ENCODE peak calls at places on chromosome 15, in nine cellular contexts. I is Peyer's patch; K is CD8-positive, alpha-beta T cell; M is OCI-LY7; Z is ovary; V is cardiac fibroblast; B is pancreas; R is ascending aorta; C is psoas muscle. Q is an unnamed sample.

GRCh38 chr15:51931638-51932037 is 39.9 kb downstream of the LEO1 start:
- DNase-seq in I (no peak), K (no peak), M (no peak), Z (no peak), V (no peak), B (no peak), R (no peak), C (no peak), Q (no peak)

GRCh38 chr15:67720556-67721175 is 104.6 kb upstream of the SKOR1 start:
- DNase-seq in I (no peak), K (no peak), M (peak; percentile 39), Z (no peak), V (no peak), B (no peak), R (no peak), C (no peak), Q (no peak)

GRCh38 chr15:35751421-35752133 is 205.6 kb upstream of the DPH6 start:
- DNase-seq in I (peak; percentile 78), K (no peak), M (peak; percentile 63), Z (peak; percentile 64), V (peak; percentile 86), B (peak; percentile 70), R (no peak), C (peak; percentile 28), Q (peak; percentile 77)

GRCh38 chr15:79403501-79403900 is 28.6 kb upstream of the MINAR1 start:
- DNase-seq in I (no peak), K (no peak), M (no peak), Z (no peak), V (no peak), B (no peak), R (no peak), C (no peak), Q (no peak)

GRCh38 chr15:77905301-77905920 is 172.1 kb downstream of the TBC1D2B start:
- DNase-seq in I (peak; percentile 43), K (no peak), M (no peak), Z (no peak), V (no peak), B (no peak), R (no peak), C (no peak), Q (no peak)

GRCh38 chr15:64912926-64913325 is 1.2 kb downstream of the ANKDD1A start:
- DNase-seq in I (no peak), K (no peak), M (no peak), Z (no peak), V (no peak), B (no peak), R (no peak), C (no peak), Q (no peak)

GRCh38 chr15:100596792-100597191 is 5.2 kb downstream of the LINS1 start:
- DNase-seq in I (peak; percentile 72), K (peak; percentile 90), M (no peak), Z (no peak), V (peak; percentile 48), B (no peak), R (no peak), C (no peak), Q (no peak)

GRCh38 chr15:42355291-42355690 is 4.0 kb upstream of the CAPN3 start:
- DNase-seq in I (no peak), K (no peak), M (no peak), Z (no peak), V (no peak), B (no peak), R (no peak), C (no peak), Q (no peak)

GRCh38 chr15:45205192-45205591 is 17.4 kb upstream of the SHF start:
- DNase-seq in I (peak; percentile 84), K (peak; percentile 66), M (peak; percentile 79), Z (no peak), V (peak; percentile 69), B (peak; percentile 76), R (no peak), C (no peak), Q (peak; percentile 23)

GRCh38 chr15:93088981-93089854 is at the start of gene RGMA:
- DNase-seq in I (no peak), K (no peak), M (no peak), Z (peak; percentile 53), V (no peak), B (peak; percentile 29), R (no peak), C (peak; percentile 66), Q (no peak)

GRCh38 chr15:94607176-94607654 is 375.9 kb downstream of the MCTP2 start:
- DNase-seq in I (peak; percentile 52), K (no peak), M (peak; percentile 21), Z (peak; percentile 42), V (peak; percentile 42), B (no peak), R (no peak), C (peak; percentile 20), Q (no peak)

GRCh38 chr15:71512281-71513016 is 297.9 kb upstream of the NR2E3 start:
- DNase-seq in I (no peak), K (no peak), M (no peak), Z (no peak), V (no peak), B (no peak), R (no peak), C (no peak), Q (no peak)

GRCh38 chr15:58038426-58039106 is 26.9 kb downstream of the ALDH1A2 start:
- DNase-seq in I (no peak), K (no peak), M (no peak), Z (no peak), V (peak; percentile 71), B (peak; percentile 11), R (no peak), C (no peak), Q (peak; percentile 48)

GRCh38 chr15:44536298-44536961 is 517 bp upstream of the EIF3J start:
- DNase-seq in I (peak; percentile 93), K (no peak), M (no peak), Z (no peak), V (no peak), B (peak; percentile 86), R (peak; percentile 61), C (peak; percentile 84), Q (peak; percentile 26)

GRCh38 chr15:81442454-81442853 is 68.4 kb upstream of the TMC3 start:
- DNase-seq in I (no peak), K (no peak), M (no peak), Z (no peak), V (no peak), B (no peak), R (no peak), C (no peak), Q (no peak)

GRCh38 chr15:31435256-31435781 is 108.7 kb downstream of the KLF13 start:
- DNase-seq in I (peak; percentile 95), K (peak; percentile 93), M (peak; percentile 94), Z (peak; percentile 73), V (peak; percentile 87), B (peak; percentile 75), R (peak; percentile 46), C (peak; percentile 59), Q (peak; percentile 18)

GRCh38 chr15:87941606-87942005 is 314.9 kb downstream of the NTRK3 start:
- DNase-seq in I (no peak), K (no peak), M (no peak), Z (no peak), V (no peak), B (no peak), R (no peak), C (no peak), Q (no peak)

GRCh38 chr15:74863239-74864056 is 9.7 kb downstream of the SCAMP2 start:
- DNase-seq in I (peak; percentile 66), K (no peak), M (no peak), Z (no peak), V (no peak), B (no peak), R (no peak), C (no peak), Q (no peak)

GRCh38 chr15:33722005-33722672 is 246.2 kb upstream of the CHRM5 start:
- DNase-seq in I (no peak), K (no peak), M (peak; percentile 13), Z (no peak), V (peak; percentile 33), B (no peak), R (no peak), C (no peak), Q (no peak)

GRCh38 chr15:60476713-60477112 is 2.2 kb downstream of the ICE2 start:
- DNase-seq in I (no peak), K (no peak), M (no peak), Z (no peak), V (peak; percentile 18), B (no peak), R (no peak), C (no peak), Q (peak; percentile 49)
- H3K4me3 ChIP-seq in I (no peak overlapping the region), K (no peak overlapping the region), M (peak overlapping the region; percentile 77), Z (no peak overlapping the region), V (no peak overlapping the region), B (no peak overlapping the region), R (no peak overlapping the region), C (peak overlapping the region; percentile 89), Q (peak overlapping the region; percentile 5)

GRCh38 chr15:37125143-37125542 is 24.8 kb upstream of the MEIS2 start:
- DNase-seq in I (no peak), K (no peak), M (no peak), Z (no peak), V (peak; percentile 69), B (no peak), R (no peak), C (no peak), Q (no peak)
- TF ChIP-seq CTCF in I (no peak), K (no peak), M (no peak), Z (no peak), V (no peak), B (no peak), R (no peak), C (no peak), Q (no peak)

GRCh38 chr15:36888018-36888992 is 212.0 kb downstream of the MEIS2 start:
- DNase-seq in I (no peak), K (no peak), M (no peak), Z (no peak), V (peak; percentile 58), B (no peak), R (no peak), C (no peak), Q (no peak)

GRCh38 chr15:36885709-36886108 is 214.6 kb downstream of the MEIS2 start:
- DNase-seq in I (no peak), K (no peak), M (no peak), Z (no peak), V (no peak), B (no peak), R (no peak), C (no peak), Q (no peak)

GRCh38 chr15:36884404-36885335 is 215.7 kb downstream of the MEIS2 start:
- DNase-seq in I (no peak), K (no peak), M (no peak), Z (no peak), V (no peak), B (no peak), R (no peak), C (no peak), Q (no peak)

GRCh38 chr15:36886135-36887011 is 214.0 kb downstream of the MEIS2 start:
- DNase-seq in I (no peak), K (no peak), M (no peak), Z (no peak), V (no peak), B (no peak), R (no peak), C (no peak), Q (no peak)

GRCh38 chr15:36887214-36888017 is 212.9 kb downstream of the MEIS2 start:
- DNase-seq in I (no peak), K (no peak), M (no peak), Z (peak; percentile 33), V (no peak), B (no peak), R (no peak), C (no peak), Q (no peak)
- H3K4me3 ChIP-seq in I (peak overlapping the region; percentile 37), K (no peak overlapping the region), M (no peak overlapping the region), Z (peak overlapping the region; percentile 46), V (peak overlapping the region; percentile 44), B (no peak overlapping the region), R (peak overlapping the region; percentile 44), C (no peak overlapping the region), Q (peak overlapping the region; percentile 31)

GRCh38 chr15:26866298-26867198 is at the start of gene GABRA5:
- DNase-seq in I (no peak), K (no peak), M (no peak), Z (no peak), V (no peak), B (peak; percentile 22), R (no peak), C (no peak), Q (no peak)
- TF ChIP-seq CTCF in I (no peak), K (no peak), M (no peak), Z (no peak), V (no peak), B (no peak), R (no peak), C (no peak), Q (peak; percentile 33)